ENCODE peak calls at places on chromosomes 4 and X, in five cellular contexts. Y is frontal cortex; Z is activated T-cell treated with anti-CD3 and anti-CD28 coated beads for 1 hour; I is activated CD4-positive, alpha-beta T cell treated with anti-CD3 and anti-CD28 coated beads, Interleukin-2, amount 50 U/mL, for 48 hours; K is AG09319. L is an unnamed sample.

GRCh38 chrX:68997911-68998310 is 167.3 kb downstream of the PJA1 start:
- DNase-seq in Y (no peak), Z (no peak), I (no peak), K (peak), L (no peak)

GRCh38 chrX:16646366-16647168 is 3.4 kb upstream of the S100G start:
- DNase-seq in Y (no peak), Z (no peak), I (no peak), K (no peak), L (no peak)

GRCh38 chr4:86769794-86770193 is 79.4 kb downstream of the SLC10A6 start:
- DNase-seq in Y (no peak), Z (no peak), I (no peak), K (no peak), L (no peak)

GRCh38 chrX:13153796-13154195 is 109.4 kb upstream of the FAM9C start:
- DNase-seq in Y (no peak), Z (no peak), I (no peak), K (no peak), L (no peak)

GRCh38 chr4:16225139-16225538 is 1.1 kb downstream of the TAPT1 start:
- DNase-seq in Y (no peak), Z (no peak), I (no peak), K (no peak), L (no peak)

GRCh38 chr4:109440948-109441347 is 7.3 kb downstream of the SEC24B start:
- DNase-seq in Y (no peak), Z (no peak), I (no peak), K (no peak), L (no peak)

GRCh38 chr4:121656269-121656641 is 40.5 kb downstream of the ANXA5 start:
- DNase-seq in Y (no peak), Z (no peak), I (peak), K (peak), L (peak)

GRCh38 chr4:21765810-21766407 is 182.7 kb downstream of the KCNIP4 start:
- DNase-seq in Y (no peak), Z (no peak), I (peak), K (no peak), L (peak)

GRCh38 chr4:153345011-153345981 is 808 bp downstream of the MND1 start:
- DNase-seq in Y (peak), Z (peak), I (peak), K (peak), L (peak)

GRCh38 chr4:1652088-1652487 is 32.0 kb downstream of the FAM53A start:
- DNase-seq in Y (no peak), Z (no peak), I (no peak), K (no peak), L (no peak)

GRCh38 chr4:41061482-41062185 is 152.7 kb downstream of the APBB2 start:
- DNase-seq in Y (no peak), Z (no peak), I (no peak), K (no peak), L (no peak)

GRCh38 chrX:78545233-78545632 is 113.9 kb downstream of the RTL3 start:
- DNase-seq in Y (no peak), Z (no peak), I (no peak), K (no peak), L (no peak)

GRCh38 chrX:107894038-107894437 is 68.4 kb downstream of the MID2 start:
- DNase-seq in Y (peak), Z (no peak), I (no peak), K (no peak), L (no peak)

GRCh38 chrX:130176354-130176776 is 4.6 kb downstream of the RAB33A start:
- DNase-seq in Y (no peak), Z (no peak), I (no peak), K (no peak), L (no peak)

GRCh38 chr4:16617416-16617815 is 281.0 kb downstream of the LDB2 start:
- DNase-seq in Y (no peak), Z (no peak), I (no peak), K (no peak), L (no peak)

GRCh38 chr4:125044886-125045285 is 269.9 kb upstream of the FAT4 start:
- DNase-seq in Y (no peak), Z (no peak), I (no peak), K (no peak), L (no peak)

GRCh38 chr4:8403173-8403753 is 37.3 kb downstream of the ACOX3 start:
- DNase-seq in Y (peak), Z (peak), I (peak), K (peak), L (peak)

GRCh38 chr4:77465271-77465670 is 140.3 kb upstream of the CXCL13 start:
- DNase-seq in Y (no peak), Z (no peak), I (peak), K (no peak), L (no peak)

GRCh38 chrX:153474718-153475117 is 4.3 kb upstream of the HAUS7 start:
- DNase-seq in Y (peak), Z (peak), I (peak), K (no peak), L (peak)

GRCh38 chrX:86148594-86148993 is 343 bp downstream of the DACH2 start:
- DNase-seq in Y (no peak), Z (no peak), I (no peak), K (no peak), L (no peak)

GRCh38 chr4:25098964-25099843 is 61.0 kb downstream of the SEPSECS start:
- DNase-seq in Y (no peak), Z (no peak), I (no peak), K (peak), L (no peak)

GRCh38 chr4:1969928-1970723 is 38.6 kb downstream of the NELFA start:
- DNase-seq in Y (no peak), Z (no peak), I (no peak), K (no peak), L (no peak)

GRCh38 chrX:15679246-15679645 is 14.6 kb upstream of the CLTRN start:
- DNase-seq in Y (no peak), Z (no peak), I (no peak), K (no peak), L (no peak)

GRCh38 chr4:140643571-140644055 is 74.9 kb upstream of the UCP1 start:
- DNase-seq in Y (no peak), Z (no peak), I (no peak), K (no peak), L (no peak)

GRCh38 chrX:38803609-38804480 is 2.6 kb downstream of the MID1IP1 start:
- DNase-seq in Y (peak), Z (peak), I (peak), K (peak), L (peak)

GRCh38 chr4:154491731-154492249 is at the start of gene DCHS2:
- DNase-seq in Y (peak), Z (no peak), I (peak), K (no peak), L (no peak)

GRCh38 chr4:152956167-152956566 is 20.0 kb downstream of the FHDC1 start:
- DNase-seq in Y (no peak), Z (no peak), I (no peak), K (no peak), L (no peak)

GRCh38 chr4:40990899-40991265 is 223.5 kb downstream of the APBB2 start:
- DNase-seq in Y (no peak), Z (no peak), I (no peak), K (no peak), L (no peak)

GRCh38 chr4:134544303-134544761 is 342.7 kb upstream of the PABPC4L start:
- DNase-seq in Y (no peak), Z (no peak), I (no peak), K (no peak), L (no peak)

L was measured in activated CD4-positive, alpha-beta memory T cell treated with anti-CD3 and anti-CD28 coated beads, Interleukin-2, amount 10 ng/mL, durations not matched to agents 7 days and 5 days.